ENCODE peak calls at places on chromosomes 6 and 20, in six cellular contexts. M, R, K, B, S and G are unnamed samples.
A peak's percentile ranks its signal among the peaks of the same experiment; 100 is the strongest.

GRCh38 chr20:40741507-40742106 is 52.6 kb upstream of the MAFB start:
- DNase-seq in S (no peak), R (no peak), M (peak; percentile 47), K (no peak), B (peak; percentile 76), G (no peak)

GRCh38 chr6:31711233-31711632 is 3.9 kb upstream of the LY6G6D start:
- DNase-seq in S (no peak), B (no peak), R (no peak), M (no peak), K (no peak), G (no peak)

GRCh38 chr6:70706491-70707123 is 38.9 kb downstream of the SMAP1 start:
- DNase-seq in K (no peak), B (no peak), S (no peak), M (peak; percentile 48), R (no peak), G (no peak)

GRCh38 chr20:31835977-31836852 is 9.2 kb downstream of the FOXS1 start:
- DNase-seq in S (no peak), B (no peak), M (peak; percentile 96), R (no peak), K (peak; percentile 51), G (peak; percentile 62)

GRCh38 chr20:40562031-40562430 is 127.0 kb downstream of the MAFB start:
- DNase-seq in R (no peak), K (no peak), M (peak; percentile 9), S (no peak), B (no peak), G (peak; percentile 21)

GRCh38 chr20:56513807-56514150 is 10.8 kb upstream of the FAM209A start:
- DNase-seq in R (no peak), S (no peak), B (no peak), K (no peak), M (no peak), G (no peak)

GRCh38 chr6:47009583-47009982 is 32.5 kb downstream of the ADGRF1 start:
- DNase-seq in K (no peak), R (no peak), S (no peak), M (no peak), B (no peak), G (no peak)

GRCh38 chr6:118744261-118744941 is 93.0 kb upstream of the CEP85L start:
- DNase-seq in M (peak; percentile 75), K (no peak), R (no peak), B (no peak), S (no peak), G (no peak)

GRCh38 chr6:42260972-42261371 is 43.3 kb upstream of the MRPS10 start:
- DNase-seq in M (peak; percentile 24), K (no peak), B (peak; percentile 73), S (no peak), R (peak; percentile 21), G (no peak)

GRCh38 chr20:42352096-42352495 is 733.9 kb upstream of the CHD6 start:
- DNase-seq in M (no peak), B (peak; percentile 33), S (no peak), R (no peak), K (no peak), G (no peak)

GRCh38 chr6:122372647-122373046 is 26.8 kb upstream of the HSF2 start:
- DNase-seq in K (no peak), M (no peak), B (no peak), R (no peak), S (no peak), G (no peak)

GRCh38 chr20:21315138-21315537 is 12.0 kb downstream of the XRN2 start:
- DNase-seq in B (no peak), M (peak; percentile 84), R (no peak), S (no peak), K (peak; percentile 79), G (no peak)

GRCh38 chr20:36065427-36065998 is 89.0 kb upstream of the EPB41L1 start:
- DNase-seq in B (peak; percentile 34), S (no peak), K (no peak), R (no peak), M (no peak), G (no peak)

GRCh38 chr6:116446399-116446798 is 14.8 kb upstream of the CALHM6 start:
- DNase-seq in R (no peak), B (no peak), K (peak; percentile 46), M (peak; percentile 53), S (no peak), G (no peak)

GRCh38 chr6:64238071-64238470 is 602.5 kb downstream of the PHF3 start:
- DNase-seq in S (no peak), B (no peak), R (no peak), K (no peak), M (no peak), G (no peak)